ENCODE peak calls at places on chromosomes 12 and 14, in five cellular contexts. E, H, R, G and Z are unnamed samples.

GRCh38 chr12:23640754-23641153 is 308.7 kb downstream of the SOX5 start:
- DNase-seq in E (no peak), H (no peak), R (no peak), G (no peak), Z (no peak)

GRCh38 chr14:55412686-55413085 is 1.1 kb upstream of the ATG14 start:
- DNase-seq in E (no peak), H (no peak), R (no peak), G (no peak), Z (no peak)

GRCh38 chr12:79769860-79770485 is 79.2 kb upstream of the PAWR start:
- DNase-seq in E (no peak), H (no peak), R (no peak), G (no peak), Z (no peak)

GRCh38 chr12:72815421-72815820 is 543.3 kb downstream of the TRHDE start:
- DNase-seq in E (no peak), H (no peak), R (no peak), G (no peak), Z (no peak)

GRCh38 chr12:39935839-39936238 is 170.0 kb downstream of the SLC2A13 start:
- DNase-seq in E (no peak), H (no peak), R (no peak), G (no peak), Z (no peak)

GRCh38 chr14:68695326-68695768 is 97.5 kb downstream of the ZFP36L1 start:
- DNase-seq in E (no peak), H (peak; percentile 100), R (peak; percentile 99), G (peak; percentile 89), Z (no peak)

GRCh38 chr12:116924558-116925453 is 14.1 kb downstream of the FBXW8 start:
- DNase-seq in E (no peak), H (no peak), R (peak; percentile 81), G (no peak), Z (peak; percentile 92)

GRCh38 chr14:101132051-101132541 is 228.6 kb upstream of the RTL1 start:
- DNase-seq in E (peak; percentile 24), H (no peak), R (no peak), G (peak; percentile 38), Z (no peak)

GRCh38 chr12:106632797-106633450 is 50.1 kb downstream of the RFX4 start:
- DNase-seq in E (no peak), H (no peak), R (no peak), G (no peak), Z (no peak)

GRCh38 chr12:85280984-85281946 is 1.2 kb downstream of the ALX1 start:
- DNase-seq in E (no peak), H (no peak), R (peak; percentile 33), G (no peak), Z (no peak)

GRCh38 chr14:92789457-92790089 is 4.5 kb upstream of the GOLGA5 start:
- DNase-seq in E (no peak), H (no peak), R (no peak), G (no peak), Z (no peak)

GRCh38 chr12:26987634-26988424 is 26.4 kb downstream of the TM7SF3 start:
- DNase-seq in E (no peak), H (no peak), R (no peak), G (no peak), Z (no peak)

GRCh38 chr12:41304526-41304925 is 116.4 kb downstream of the PDZRN4 start:
- DNase-seq in E (no peak), H (no peak), R (no peak), G (no peak), Z (no peak)

GRCh38 chr12:121611306-121611705 is 15.0 kb upstream of the ORAI1 start:
- DNase-seq in E (no peak), H (no peak), R (no peak), G (no peak), Z (no peak)

GRCh38 chr12:130619378-130619970 is 96.6 kb downstream of the RIMBP2 start:
- DNase-seq in E (no peak), H (no peak), R (no peak), G (no peak), Z (no peak)

GRCh38 chr12:117998719-117999118 is 17.8 kb upstream of the RFC5 start:
- DNase-seq in E (no peak), H (no peak), R (no peak), G (no peak), Z (no peak)

GRCh38 chr12:116545936-116546335 is 13.2 kb upstream of the MAP1LC3B2 start:
- DNase-seq in E (no peak), H (no peak), R (no peak), G (no peak), Z (no peak)

GRCh38 chr12:133217219-133217618 is 18.5 kb downstream of the ANHX start:
- DNase-seq in E (no peak), H (no peak), R (no peak), G (no peak), Z (no peak)
- H3K4me3 ChIP-seq in E (no peak overlapping the region), H (no peak overlapping the region), R (no peak overlapping the region), G (no peak overlapping the region), Z (no peak overlapping the region)

GRCh38 chr14:56494167-56494566 is 85.4 kb upstream of the TMEM260 start:
- DNase-seq in E (no peak), H (no peak), R (no peak), G (no peak), Z (no peak)

GRCh38 chr14:56488306-56488705 is 91.3 kb upstream of the TMEM260 start:
- DNase-seq in E (no peak), H (no peak), R (no peak), G (no peak), Z (no peak)

GRCh38 chr14:56487761-56488160 is 91.8 kb upstream of the TMEM260 start:
- DNase-seq in E (no peak), H (peak; percentile 24), R (no peak), G (no peak), Z (no peak)

GRCh38 chr14:56490379-56490778 is 89.2 kb upstream of the TMEM260 start:
- DNase-seq in E (no peak), H (no peak), R (peak; percentile 51), G (no peak), Z (peak; percentile 43)

DNA sequence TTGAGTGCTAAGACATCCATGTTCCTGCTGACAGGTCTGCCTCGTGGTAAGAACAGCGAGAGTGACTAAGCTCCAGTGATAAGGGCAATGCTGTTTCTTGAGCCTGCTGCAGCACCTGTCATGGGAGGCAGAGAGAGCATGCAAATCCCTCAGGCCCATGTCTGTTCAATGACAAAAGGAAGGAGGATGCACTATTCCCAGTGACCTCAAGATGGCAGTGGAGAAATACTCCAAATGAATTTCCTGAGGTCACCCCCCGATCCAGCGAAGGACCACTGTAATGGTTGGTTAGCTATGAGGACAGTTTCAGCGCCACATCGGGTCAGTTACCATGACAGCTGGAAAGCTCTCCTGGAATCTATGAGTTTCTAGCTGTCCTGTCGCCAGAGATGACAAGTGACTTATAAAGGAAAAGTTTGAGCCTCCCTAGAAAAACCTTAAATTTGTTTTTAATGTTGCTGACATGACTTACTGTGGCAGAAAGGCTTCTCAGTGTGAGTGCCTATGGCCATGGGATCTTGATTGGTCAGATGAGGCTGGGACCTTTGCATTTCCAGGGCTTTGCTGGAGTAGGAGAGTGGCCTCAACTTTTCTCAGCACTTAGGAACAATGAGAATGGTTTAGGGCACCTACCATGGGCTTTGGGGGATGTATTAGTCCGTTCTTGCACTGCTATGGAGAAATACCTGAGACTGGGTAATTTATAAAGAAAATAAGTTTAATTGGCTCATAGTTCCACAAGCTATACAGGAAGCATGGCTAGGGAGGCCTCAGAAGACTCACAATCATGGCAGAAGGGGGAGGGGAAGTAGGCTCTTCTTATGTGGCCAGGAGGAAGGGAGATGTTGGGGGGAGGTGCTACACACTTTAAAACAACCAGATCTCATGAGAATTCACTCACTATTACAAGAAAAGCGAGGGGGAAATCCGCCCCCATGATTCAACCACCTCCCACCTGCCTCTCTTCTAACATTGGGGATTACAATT is 88.0 kb upstream of the TMEM260 start:
- DNase-seq in E (no peak), H (no peak), R (peak; percentile 40), G (no peak), Z (peak; percentile 71)
- H3K4me3 ChIP-seq in E (no peak overlapping the region), H (no peak overlapping the region), R (no peak overlapping the region), G (no peak overlapping the region), Z (no peak overlapping the region)

GRCh38 chr12:76762556-76762955 is 1.4 kb upstream of the ZDHHC17 start:
- DNase-seq in E (no peak), H (no peak), R (no peak), G (no peak), Z (no peak)
- H3K4me3 ChIP-seq in E (no peak overlapping the region), H (peak overlapping the region; percentile 76), R (no peak overlapping the region), G (no peak overlapping the region), Z (no peak overlapping the region)

GRCh38 chr14:72588521-72588920 is 305.4 kb downstream of the DPF3 start:
- DNase-seq in E (no peak), H (no peak), R (no peak), G (no peak), Z (no peak)

GRCh38 chr14:72578514-72578913 is 315.4 kb downstream of the DPF3 start:
- DNase-seq in E (no peak), H (no peak), R (no peak), G (no peak), Z (no peak)

GRCh38 chr14:72582582-72582981 is 311.3 kb downstream of the DPF3 start:
- DNase-seq in E (no peak), H (no peak), R (no peak), G (no peak), Z (no peak)

DNA sequence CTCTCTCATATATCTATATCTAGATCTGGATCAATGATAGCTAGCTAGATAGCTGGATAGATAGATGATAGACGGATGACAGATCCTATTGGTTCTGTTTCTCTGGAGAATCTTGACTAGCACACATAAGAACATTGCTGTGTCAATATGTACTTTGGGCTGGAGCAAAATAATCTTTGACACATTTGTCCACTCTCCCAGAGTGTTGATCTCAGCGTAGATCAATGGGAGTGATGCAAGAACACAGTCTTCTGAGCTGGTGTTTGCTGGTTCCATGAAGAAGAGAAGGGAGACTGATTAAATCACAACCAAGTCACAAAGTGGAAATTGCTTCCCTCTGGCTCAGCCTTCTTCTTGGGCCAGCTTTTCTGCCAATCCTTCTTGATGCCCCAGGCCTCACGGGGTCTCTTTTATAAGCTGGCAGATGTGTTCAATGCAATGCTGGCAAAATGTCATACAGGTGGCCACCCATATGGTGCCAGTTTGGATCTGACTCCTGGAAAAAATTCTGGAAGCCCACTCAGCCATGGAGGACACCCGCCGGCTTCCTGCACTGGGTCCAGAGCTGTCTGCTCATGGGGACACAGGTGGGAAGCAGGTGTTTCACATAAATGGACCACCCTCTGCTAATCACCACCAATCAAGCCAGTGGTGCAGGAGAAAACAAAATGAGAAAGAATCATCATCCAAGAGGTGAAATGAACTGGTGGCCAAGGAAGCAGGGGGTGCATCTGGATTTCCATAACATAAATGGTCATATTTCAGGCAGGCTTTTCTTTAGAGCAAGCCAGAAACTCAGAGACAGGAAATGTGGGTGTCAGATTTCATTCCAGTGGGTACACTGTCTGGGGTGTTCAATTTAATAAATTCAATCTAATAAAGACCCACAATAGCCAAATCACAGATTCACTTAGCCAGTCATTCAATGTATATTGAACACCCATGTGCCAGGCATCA is 310.3 kb downstream of the DPF3 start:
- DNase-seq in E (no peak), H (no peak), R (no peak), G (no peak), Z (no peak)
- H3K4me3 ChIP-seq in E (no peak overlapping the region), H (no peak overlapping the region), R (no peak overlapping the region), G (no peak overlapping the region), Z (no peak overlapping the region)

DNA sequence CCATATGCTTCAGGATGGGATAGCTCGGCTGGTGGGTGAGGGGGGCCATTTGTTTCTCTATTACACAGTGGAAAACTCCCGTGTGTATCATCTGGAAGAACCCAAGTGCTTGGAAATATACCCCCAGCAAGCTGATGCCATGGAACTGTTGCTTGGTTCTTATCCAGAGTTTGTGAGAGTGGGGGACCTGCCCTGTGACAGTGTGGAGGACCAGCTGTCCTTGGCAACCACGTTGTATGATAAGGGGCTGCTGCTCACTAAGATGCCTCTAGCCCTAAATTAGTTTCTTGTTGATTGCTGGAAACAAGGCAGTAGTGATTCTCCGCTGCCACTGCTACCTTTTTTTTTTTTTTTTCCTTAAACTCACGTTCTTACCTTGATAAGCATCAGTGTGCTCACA is 1.9 kb downstream of the RIOX1 start:
- DNase-seq in E (no peak), H (no peak), R (no peak), G (no peak), Z (no peak)
- H3K4me3 ChIP-seq in E (no peak overlapping the region), H (no peak overlapping the region), R (no peak overlapping the region), G (no peak overlapping the region), Z (no peak overlapping the region)